ENCODE peak calls at places on chromosomes 6 and 20, in seven cellular contexts. O, D, U, E, B, T and J are unnamed samples.

GRCh38 chr6:117909638-117910037 is 2.6 kb downstream of the SLC35F1 start:
- DNase-seq in T (no peak), B (no peak), D (no peak), O (no peak), E (no peak), U (no peak), J (no peak)

GRCh38 chr6:10970731-10971130 is 73.4 kb downstream of the ELOVL2 start:
- DNase-seq in E (no peak), D (no peak), B (no peak), U (no peak), T (no peak), O (no peak), J (no peak)

GRCh38 chr20:1900321-1900791 is 5.1 kb downstream of the SIRPA start:
- DNase-seq in T (no peak), U (no peak), B (peak; percentile 35), E (peak; percentile 78), D (peak; percentile 53), O (peak; percentile 58), J (no peak)

GRCh38 chr6:47787620-47788497 is 6.0 kb downstream of the OPN5 start:
- DNase-seq in D (peak; percentile 67), U (peak; percentile 45), T (peak; percentile 63), O (peak; percentile 29), B (peak; percentile 69), E (peak; percentile 27), J (no peak)

GRCh38 chr6:10266061-10266460 is 148.8 kb downstream of the TFAP2A start:
- DNase-seq in O (no peak), U (no peak), B (no peak), D (no peak), E (no peak), T (no peak), J (no peak)

GRCh38 chr20:17369506-17369905 is 142.7 kb downstream of the PCSK2 start:
- DNase-seq in D (no peak), B (no peak), O (no peak), E (no peak), U (no peak), T (no peak), J (no peak)

GRCh38 chr6:167682125-167682524 is 144.6 kb upstream of the AFDN start:
- DNase-seq in O (no peak), B (no peak), D (no peak), U (no peak), E (no peak), T (no peak), J (no peak)

GRCh38 chr6:78538002-78538401 is 329.3 kb upstream of the IRAK1BP1 start:
- DNase-seq in E (no peak), B (no peak), T (no peak), D (no peak), U (no peak), O (no peak), J (no peak)

GRCh38 chr6:109103942-109104341 is 8.6 kb downstream of the CEP57L1 start:
- DNase-seq in U (no peak), E (no peak), O (no peak), D (no peak), B (no peak), T (no peak), J (no peak)

GRCh38 chr6:44850367-44850766 is 462.9 kb downstream of the CDC5L start:
- DNase-seq in T (no peak), E (no peak), D (no peak), O (no peak), U (no peak), B (no peak), J (no peak)

GRCh38 chr6:156231353-156231752 is 545.8 kb upstream of the ARID1B start:
- DNase-seq in E (no peak), B (no peak), D (no peak), T (no peak), U (no peak), O (no peak), J (no peak)

GRCh38 chr6:124203812-124204167 is 400.1 kb downstream of the NKAIN2 start:
- DNase-seq in U (no peak), B (no peak), O (no peak), E (no peak), D (no peak), T (no peak), J (no peak)

GRCh38 chr6:150006961-150007464 is 18.3 kb downstream of the RAET1L start:
- DNase-seq in E (no peak), D (no peak), U (no peak), O (no peak), B (no peak), T (no peak), J (peak; percentile 49)

GRCh38 chr6:44514085-44514484 is 126.6 kb downstream of the CDC5L start:
- DNase-seq in D (no peak), U (no peak), E (no peak), T (no peak), B (no peak), O (no peak), J (peak; percentile 37)

GRCh38 chr6:120077489-120077888 is 727.9 kb upstream of the MAN1A1 start:
- DNase-seq in D (no peak), E (no peak), B (no peak), U (no peak), T (no peak), O (no peak), J (no peak)

GRCh38 chr20:57450931-57451330 is 59.7 kb downstream of the RBM38 start:
- DNase-seq in E (no peak), B (no peak), O (no peak), D (no peak), U (no peak), T (no peak), J (no peak)

GRCh38 chr20:57451356-57451755 is 60.2 kb downstream of the RBM38 start:
- DNase-seq in E (no peak), D (no peak), U (no peak), B (no peak), O (no peak), T (no peak), J (no peak)

GRCh38 chr20:57449398-57450354 is 58.5 kb downstream of the RBM38 start:
- DNase-seq in E (no peak), U (no peak), T (no peak), O (no peak), D (no peak), B (no peak), J (no peak)

GRCh38 chr20:57448764-57449354 is 57.7 kb downstream of the RBM38 start:
- DNase-seq in D (no peak), O (no peak), E (no peak), U (no peak), T (no peak), B (no peak), J (no peak)

DNA sequence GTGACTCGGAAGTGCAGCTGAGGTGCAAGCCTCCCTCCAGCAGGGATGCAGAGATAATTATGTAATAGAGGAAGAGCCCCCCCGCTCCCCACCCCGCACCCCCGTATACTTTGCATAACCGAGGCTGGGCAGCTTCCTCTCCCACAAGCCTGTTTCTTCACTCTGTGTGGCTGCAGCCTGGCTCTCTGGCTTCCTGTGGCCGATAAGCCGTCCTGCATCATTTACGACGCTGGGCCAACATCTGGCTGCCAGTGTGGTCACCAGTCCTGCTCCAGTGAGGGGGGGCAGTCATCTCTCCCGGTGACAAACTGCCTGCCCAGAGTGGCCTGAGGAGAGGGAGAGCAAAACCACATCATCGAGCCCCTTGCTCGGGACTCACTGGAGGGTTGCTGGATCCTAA is 59.2 kb downstream of the RBM38 start:
- DNase-seq in E (no peak), D (no peak), U (peak; percentile 50), T (peak; percentile 46), B (peak; percentile 51), O (peak; percentile 36), J (no peak)
- H3K4me1 ChIP-seq in E (peaks cover 15% of the 10 kb centered on the region), D (no peaks in the 10 kb centered on the region), U (no peaks in the 10 kb centered on the region), T (peaks cover 5% of the 10 kb centered on the region), B (peaks cover 19% of the 10 kb centered on the region), O (peaks cover 13% of the 10 kb centered on the region), J (no peaks in the 10 kb centered on the region)

DNA sequence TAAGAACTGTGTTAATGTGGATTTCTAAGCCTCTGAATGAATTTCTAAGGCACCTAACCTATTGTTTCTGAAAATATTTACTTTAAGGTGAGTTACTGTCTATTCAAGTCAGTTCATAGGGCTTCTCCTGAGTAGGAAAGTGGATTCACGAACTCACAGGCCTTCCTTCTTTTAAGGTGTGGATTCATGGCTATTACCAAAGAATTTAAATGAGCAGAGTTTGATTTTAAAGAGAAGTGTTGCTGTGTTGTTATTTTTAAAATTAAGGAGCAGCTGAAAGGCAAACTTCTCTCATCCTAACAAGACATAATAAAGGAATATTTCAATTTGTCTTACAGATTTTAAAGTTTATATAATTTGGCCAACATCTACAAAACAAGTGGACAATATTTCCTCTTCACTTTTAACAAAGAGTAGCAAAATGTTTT is 436 bp upstream of the TSPYL4 start:
- DNase-seq in E (no peak), U (no peak), D (no peak), T (no peak), O (no peak), B (no peak), J (no peak)
- H3K4me3 ChIP-seq in E (peak overlapping the region; percentile 84), U (no peak overlapping the region), D (peak overlapping the region; percentile 91), T (peak overlapping the region; percentile 80), O (peak overlapping the region; percentile 95), B (peak overlapping the region; percentile 84), J (peak overlapping the region; percentile 87)

GRCh38 chr20:41085606-41086005 is 51.7 kb upstream of the PLCG1 start:
- DNase-seq in B (no peak), E (no peak), O (no peak), U (no peak), D (no peak), T (no peak), J (no peak)

GRCh38 chr20:41087777-41088176 is 49.6 kb upstream of the PLCG1 start:
- DNase-seq in U (no peak), T (no peak), B (no peak), O (no peak), D (no peak), E (no peak), J (no peak)

GRCh38 chr20:41086402-41087324 is 50.7 kb upstream of the PLCG1 start:
- DNase-seq in E (no peak), B (no peak), T (no peak), D (no peak), O (no peak), U (no peak), J (no peak)

GRCh38 chr20:41089555-41089954 is 47.8 kb upstream of the PLCG1 start:
- DNase-seq in E (no peak), D (no peak), U (no peak), T (no peak), B (no peak), O (no peak), J (no peak)

GRCh38 chr20:41087325-41087685 is 50.0 kb upstream of the PLCG1 start:
- DNase-seq in T (no peak), D (no peak), E (no peak), U (no peak), B (no peak), O (no peak), J (no peak)
- H3K4me1 ChIP-seq in T (no peaks in the 10 kb centered on the region), D (no peaks in the 10 kb centered on the region), E (no peaks in the 10 kb centered on the region), U (no peaks in the 10 kb centered on the region), B (peaks cover 14% of the 10 kb centered on the region), O (no peaks in the 10 kb centered on the region), J (peaks cover 11% of the 10 kb centered on the region)

DNA sequence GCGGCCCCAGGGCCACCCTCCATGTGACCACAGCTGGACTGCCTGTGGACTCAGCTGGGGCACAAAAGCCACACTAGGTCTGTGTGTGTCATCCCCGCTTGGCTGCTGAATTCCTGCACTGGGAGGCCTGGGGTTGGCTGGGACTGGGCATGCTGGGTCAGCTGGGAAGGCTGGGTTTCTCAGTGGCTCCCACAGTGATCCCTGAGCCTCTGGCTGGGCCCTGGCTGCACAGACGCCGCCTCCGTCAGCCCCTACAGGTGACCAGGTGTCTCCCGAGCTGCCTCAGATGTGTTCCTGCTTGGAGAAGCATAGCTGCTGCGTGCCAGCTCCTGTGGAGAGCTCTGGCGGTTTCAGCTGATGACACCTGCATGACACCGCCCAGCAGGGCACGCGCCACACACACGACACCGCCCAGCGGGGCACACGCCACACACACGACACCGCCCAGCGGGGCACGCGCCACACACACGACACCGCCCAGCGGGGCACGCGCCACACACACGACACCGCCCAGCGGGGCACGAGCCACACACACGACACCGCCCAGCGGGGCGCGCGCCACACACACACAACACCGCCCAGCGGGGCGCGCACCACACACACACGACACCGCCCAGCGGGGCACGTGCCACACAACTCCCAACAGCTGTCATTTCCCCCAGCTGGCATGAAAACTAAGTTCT is 88.9 kb downstream of the TAF4 start:
- DNase-seq in T (no peak), O (no peak), D (no peak), U (no peak), E (no peak), B (no peak), J (no peak)
- H3K4me3 ChIP-seq in T (no peak overlapping the region), O (no peak overlapping the region), D (no peak overlapping the region), U (no peak overlapping the region), E (no peak overlapping the region), B (no peak overlapping the region), J (no peak overlapping the region)